ENCODE peak calls at places on chromosome 21, in nine cellular contexts. One of them, this sample, is unnamed.

GRCh38 chr21:31530918-31531705 is 128.4 kb upstream of the SOD1 start:
- DNase-seq in mucosa of descending colon: peak
- DNase-seq in right atrium auricular region: no peak
- DNase-seq in RWPE2: no peak
- DNase-seq in GM23338: no peak
- DNase-seq in heart left ventricle: no peak
- DNase-seq in astrocyte of the spinal cord: peak
- DNase-seq in kidney epithelial cell: no peak
- DNase-seq in GM12864: no peak
- DNase-seq in this sample: no peak

GRCh38 chr21:31660134-31660565 is 657 bp downstream of the SOD1 start:
- DNase-seq in GM12864: no peak
- DNase-seq in kidney epithelial cell: no peak
- DNase-seq in mucosa of descending colon: peak
- DNase-seq in heart left ventricle: peak
- DNase-seq in GM23338: peak
- DNase-seq in RWPE2: no peak
- DNase-seq in astrocyte of the spinal cord: peak
- DNase-seq in right atrium auricular region: no peak
- DNase-seq in this sample: no peak

GRCh38 chr21:29091032-29091431 is 17.6 kb upstream of the CCT8 start:
- DNase-seq in kidney epithelial cell: no peak
- DNase-seq in heart left ventricle: no peak
- DNase-seq in GM12864: no peak
- DNase-seq in GM23338: no peak
- DNase-seq in astrocyte of the spinal cord: peak
- DNase-seq in mucosa of descending colon: no peak
- DNase-seq in right atrium auricular region: no peak
- DNase-seq in RWPE2: no peak
- DNase-seq in this sample: no peak

GRCh38 chr21:34702341-34702807 is 33.6 kb downstream of the CLIC6 start:
- DNase-seq in mucosa of descending colon: peak
- DNase-seq in RWPE2: no peak
- DNase-seq in astrocyte of the spinal cord: no peak
- DNase-seq in right atrium auricular region: peak
- DNase-seq in heart left ventricle: no peak
- DNase-seq in GM23338: no peak
- DNase-seq in kidney epithelial cell: no peak
- DNase-seq in GM12864: no peak
- DNase-seq in this sample: peak

GRCh38 chr21:15560383-15561056 is 169.3 kb upstream of the USP25 start:
- DNase-seq in right atrium auricular region: no peak
- DNase-seq in mucosa of descending colon: no peak
- DNase-seq in astrocyte of the spinal cord: peak
- DNase-seq in RWPE2: no peak
- DNase-seq in GM12864: no peak
- DNase-seq in kidney epithelial cell: peak
- DNase-seq in GM23338: no peak
- DNase-seq in heart left ventricle: no peak
- DNase-seq in this sample: no peak

GRCh38 chr21:30434033-30434631 is 4.1 kb downstream of the KRTAP13-4 start:
- DNase-seq in RWPE2: no peak
- DNase-seq in kidney epithelial cell: no peak
- DNase-seq in right atrium auricular region: no peak
- DNase-seq in GM12864: no peak
- DNase-seq in astrocyte of the spinal cord: peak
- DNase-seq in GM23338: peak
- DNase-seq in mucosa of descending colon: no peak
- DNase-seq in heart left ventricle: no peak
- DNase-seq in this sample: no peak

GRCh38 chr21:29299906-29300546 is 1.3 kb downstream of the BACH1 start:
- DNase-seq in GM23338: peak
- DNase-seq in heart left ventricle: peak
- DNase-seq in GM12864: peak
- DNase-seq in astrocyte of the spinal cord: peak
- DNase-seq in mucosa of descending colon: peak
- DNase-seq in RWPE2: peak
- DNase-seq in right atrium auricular region: peak
- DNase-seq in kidney epithelial cell: peak
- DNase-seq in this sample: peak

GRCh38 chr21:35048183-35048601 is 910 bp downstream of the RUNX1 start:
- DNase-seq in kidney epithelial cell: no peak
- DNase-seq in heart left ventricle: no peak
- DNase-seq in mucosa of descending colon: no peak
- DNase-seq in astrocyte of the spinal cord: no peak
- DNase-seq in GM23338: no peak
- DNase-seq in GM12864: no peak
- DNase-seq in RWPE2: no peak
- DNase-seq in right atrium auricular region: no peak
- DNase-seq in this sample: no peak

GRCh38 chr21:15415541-15416261 is 314.1 kb upstream of the USP25 start:
- DNase-seq in right atrium auricular region: no peak
- DNase-seq in astrocyte of the spinal cord: peak
- DNase-seq in RWPE2: no peak
- DNase-seq in kidney epithelial cell: no peak
- DNase-seq in heart left ventricle: no peak
- DNase-seq in GM12864: no peak
- DNase-seq in GM23338: no peak
- DNase-seq in mucosa of descending colon: no peak
- DNase-seq in this sample: no peak

GRCh38 chr21:29511076-29511475 is 212.4 kb downstream of the BACH1 start:
- DNase-seq in astrocyte of the spinal cord: peak
- DNase-seq in kidney epithelial cell: no peak
- DNase-seq in heart left ventricle: no peak
- DNase-seq in GM12864: no peak
- DNase-seq in right atrium auricular region: no peak
- DNase-seq in GM23338: no peak
- DNase-seq in RWPE2: no peak
- DNase-seq in mucosa of descending colon: no peak
- DNase-seq in this sample: no peak

GRCh38 chr21:38804617-38805281 is 980 bp upstream of the ETS2 start:
- DNase-seq in right atrium auricular region: peak
- DNase-seq in GM12864: peak
- DNase-seq in mucosa of descending colon: peak
- DNase-seq in astrocyte of the spinal cord: peak
- DNase-seq in RWPE2: no peak
- DNase-seq in kidney epithelial cell: no peak
- DNase-seq in GM23338: peak
- DNase-seq in heart left ventricle: peak
- DNase-seq in this sample: peak

GRCh38 chr21:36150192-36150711 is 6.4 kb upstream of the DOP1B start:
- DNase-seq in GM23338: no peak
- DNase-seq in heart left ventricle: peak
- DNase-seq in kidney epithelial cell: no peak
- DNase-seq in GM12864: peak
- DNase-seq in right atrium auricular region: no peak
- DNase-seq in RWPE2: no peak
- DNase-seq in mucosa of descending colon: no peak
- DNase-seq in astrocyte of the spinal cord: peak
- DNase-seq in this sample: no peak

GRCh38 chr21:35810431-35810970 is 249.8 kb downstream of the SETD4 start:
- DNase-seq in RWPE2: no peak
- DNase-seq in heart left ventricle: no peak
- DNase-seq in kidney epithelial cell: no peak
- DNase-seq in mucosa of descending colon: no peak
- DNase-seq in right atrium auricular region: no peak
- DNase-seq in GM12864: no peak
- DNase-seq in GM23338: no peak
- DNase-seq in astrocyte of the spinal cord: no peak
- DNase-seq in this sample: no peak

GRCh38 chr21:33512481-33512880 is 21.0 kb upstream of the DNAJC28 start:
- DNase-seq in right atrium auricular region: no peak
- DNase-seq in astrocyte of the spinal cord: no peak
- DNase-seq in GM23338: no peak
- DNase-seq in mucosa of descending colon: no peak
- DNase-seq in heart left ventricle: no peak
- DNase-seq in RWPE2: no peak
- DNase-seq in GM12864: no peak
- DNase-seq in kidney epithelial cell: no peak
- DNase-seq in this sample: no peak

GRCh38 chr21:46634427-46634826 is 1.0 kb upstream of the PRMT2 start:
- DNase-seq in RWPE2: no peak
- DNase-seq in GM23338: no peak
- DNase-seq in mucosa of descending colon: no peak
- DNase-seq in right atrium auricular region: no peak
- DNase-seq in astrocyte of the spinal cord: no peak
- DNase-seq in GM12864: no peak
- DNase-seq in heart left ventricle: no peak
- DNase-seq in kidney epithelial cell: no peak
- DNase-seq in this sample: no peak
- H3K4me3 ChIP-seq in RWPE2: no peak
- H3K4me3 ChIP-seq in GM23338: peak
- H3K4me3 ChIP-seq in mucosa of descending colon: no peak
- H3K4me3 ChIP-seq in right atrium auricular region: peak
- H3K4me3 ChIP-seq in astrocyte of the spinal cord: no peak
- H3K4me3 ChIP-seq in GM12864: peak
- H3K4me3 ChIP-seq in heart left ventricle: peak
- H3K4me3 ChIP-seq in kidney epithelial cell: peak
- H3K4me3 ChIP-seq in this sample: peak

GRCh38 chr21:41973861-41974751 is 20.3 kb upstream of the C2CD2 start:
- DNase-seq in GM23338: peak
- DNase-seq in kidney epithelial cell: no peak
- DNase-seq in GM12864: no peak
- DNase-seq in RWPE2: no peak
- DNase-seq in heart left ventricle: peak
- DNase-seq in right atrium auricular region: peak
- DNase-seq in astrocyte of the spinal cord: no peak
- DNase-seq in mucosa of descending colon: no peak
- DNase-seq in this sample: peak
- TF ChIP-seq CTCF in GM23338: peak
- TF ChIP-seq CTCF in kidney epithelial cell: no peak
- TF ChIP-seq CTCF in GM12864: no peak
- TF ChIP-seq CTCF in RWPE2: no peak
- TF ChIP-seq CTCF in heart left ventricle: no peak
- TF ChIP-seq CTCF in right atrium auricular region: no peak
- TF ChIP-seq CTCF in astrocyte of the spinal cord: no peak
- TF ChIP-seq CTCF in mucosa of descending colon: no peak
- TF ChIP-seq CTCF in this sample: no peak

DNA sequence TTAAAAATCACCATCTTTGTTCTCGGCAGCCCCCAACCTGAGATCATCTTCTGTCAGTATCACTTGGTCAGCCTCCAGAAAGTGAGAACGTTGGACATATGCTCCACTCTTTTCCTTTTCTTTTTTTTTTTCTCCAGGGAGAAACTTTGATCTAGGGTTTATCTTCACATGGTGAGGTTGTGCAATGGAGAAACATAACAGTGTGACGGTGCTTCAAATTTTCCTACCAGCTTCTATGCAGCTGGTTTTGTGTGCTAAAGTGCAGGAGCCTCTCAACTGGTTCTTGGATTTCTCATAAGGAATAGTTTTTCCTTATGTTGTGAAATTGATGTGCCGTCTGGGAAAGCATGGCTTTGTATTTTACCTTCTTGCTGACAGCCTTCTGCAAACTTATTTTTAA is 1202.9 kb downstream of the NCAM2 start:
- DNase-seq in heart left ventricle: no peak
- DNase-seq in RWPE2: no peak
- DNase-seq in mucosa of descending colon: no peak
- DNase-seq in GM12864: no peak
- DNase-seq in GM23338: no peak
- DNase-seq in astrocyte of the spinal cord: no peak
- DNase-seq in right atrium auricular region: no peak
- DNase-seq in kidney epithelial cell: no peak
- DNase-seq in this sample: no peak
- H3K4me3 ChIP-seq in heart left ventricle: no peak
- H3K4me3 ChIP-seq in RWPE2: no peak
- H3K4me3 ChIP-seq in mucosa of descending colon: no peak
- H3K4me3 ChIP-seq in GM12864: no peak
- H3K4me3 ChIP-seq in GM23338: no peak
- H3K4me3 ChIP-seq in astrocyte of the spinal cord: no peak
- H3K4me3 ChIP-seq in right atrium auricular region: no peak
- H3K4me3 ChIP-seq in kidney epithelial cell: no peak
- H3K4me3 ChIP-seq in this sample: no peak

GRCh38 chr21:43659136-43660000 is at the start of the genes HSF2BP and RRP1B:
- DNase-seq in GM12864: no peak
- DNase-seq in kidney epithelial cell: no peak
- DNase-seq in mucosa of descending colon: peak
- DNase-seq in RWPE2: no peak
- DNase-seq in GM23338: peak
- DNase-seq in astrocyte of the spinal cord: peak
- DNase-seq in heart left ventricle: peak
- DNase-seq in right atrium auricular region: peak
- DNase-seq in this sample: peak
- TF ChIP-seq CTCF in GM12864: no peak
- TF ChIP-seq CTCF in kidney epithelial cell: no peak
- TF ChIP-seq CTCF in mucosa of descending colon: no peak
- TF ChIP-seq CTCF in RWPE2: peak
- TF ChIP-seq CTCF in GM23338: no peak
- TF ChIP-seq CTCF in astrocyte of the spinal cord: no peak
- TF ChIP-seq CTCF in heart left ventricle: no peak
- TF ChIP-seq CTCF in right atrium auricular region: peak
- TF ChIP-seq CTCF in this sample: no peak

GRCh38 chr21:41368361-41369104 is 6.7 kb downstream of the MX2 start:
- DNase-seq in right atrium auricular region: no peak
- DNase-seq in RWPE2: no peak
- DNase-seq in GM12864: no peak
- DNase-seq in kidney epithelial cell: no peak
- DNase-seq in astrocyte of the spinal cord: no peak
- DNase-seq in mucosa of descending colon: peak
- DNase-seq in heart left ventricle: no peak
- DNase-seq in GM23338: no peak
- DNase-seq in this sample: no peak
- H3K4me3 ChIP-seq in right atrium auricular region: peak
- H3K4me3 ChIP-seq in RWPE2: no peak
- H3K4me3 ChIP-seq in GM12864: peak
- H3K4me3 ChIP-seq in kidney epithelial cell: no peak
- H3K4me3 ChIP-seq in astrocyte of the spinal cord: no peak
- H3K4me3 ChIP-seq in mucosa of descending colon: no peak
- H3K4me3 ChIP-seq in heart left ventricle: peak
- H3K4me3 ChIP-seq in GM23338: peak
- H3K4me3 ChIP-seq in this sample: peak

DNA sequence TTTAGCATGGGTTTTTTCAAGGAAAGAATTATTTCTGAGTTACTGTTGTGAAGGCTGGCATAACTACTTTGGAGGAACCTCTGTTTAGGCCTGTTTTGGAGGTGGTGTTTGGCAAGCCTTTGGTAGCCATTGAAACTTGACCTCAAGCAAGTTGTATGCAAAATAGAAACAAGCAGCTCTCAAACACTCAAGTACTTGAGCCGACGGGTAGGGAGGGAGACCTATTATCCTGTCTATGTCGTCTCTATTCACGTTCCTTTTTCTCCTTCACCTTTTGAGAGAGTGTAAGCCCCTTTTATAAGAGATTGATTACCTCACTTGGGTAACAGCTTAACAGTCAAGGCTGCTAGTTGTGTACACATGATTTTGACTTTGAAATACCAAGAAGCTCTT is 878.3 kb upstream of the CXADR start:
- DNase-seq in RWPE2: no peak
- DNase-seq in astrocyte of the spinal cord: no peak
- DNase-seq in mucosa of descending colon: no peak
- DNase-seq in GM12864: no peak
- DNase-seq in GM23338: peak
- DNase-seq in heart left ventricle: no peak
- DNase-seq in kidney epithelial cell: no peak
- DNase-seq in right atrium auricular region: no peak
- DNase-seq in this sample: no peak
- TF ChIP-seq CTCF in RWPE2: no peak
- TF ChIP-seq CTCF in astrocyte of the spinal cord: no peak
- TF ChIP-seq CTCF in mucosa of descending colon: no peak
- TF ChIP-seq CTCF in GM12864: no peak
- TF ChIP-seq CTCF in GM23338: no peak
- TF ChIP-seq CTCF in heart left ventricle: no peak
- TF ChIP-seq CTCF in kidney epithelial cell: no peak
- TF ChIP-seq CTCF in right atrium auricular region: no peak
- TF ChIP-seq CTCF in this sample: no peak

GRCh38 chr21:37435719-37436118 is 69.1 kb downstream of the DYRK1A start:
- DNase-seq in RWPE2: no peak
- DNase-seq in GM23338: no peak
- DNase-seq in GM12864: no peak
- DNase-seq in mucosa of descending colon: no peak
- DNase-seq in right atrium auricular region: no peak
- DNase-seq in kidney epithelial cell: no peak
- DNase-seq in heart left ventricle: no peak
- DNase-seq in astrocyte of the spinal cord: peak
- DNase-seq in this sample: no peak
- H3K4me3 ChIP-seq in RWPE2: no peak
- H3K4me3 ChIP-seq in GM23338: no peak
- H3K4me3 ChIP-seq in GM12864: no peak
- H3K4me3 ChIP-seq in mucosa of descending colon: no peak
- H3K4me3 ChIP-seq in right atrium auricular region: no peak
- H3K4me3 ChIP-seq in kidney epithelial cell: no peak
- H3K4me3 ChIP-seq in heart left ventricle: no peak
- H3K4me3 ChIP-seq in astrocyte of the spinal cord: no peak
- H3K4me3 ChIP-seq in this sample: peak

This sample was measured in coronary artery.